ENCODE peak calls at places on chromosomes 6 and 20, in six cellular contexts. One of them, this sample, is unnamed.

GRCh38 chr6:157579467-157580031 is 198.6 kb downstream of the ZDHHC14 start:
- DNase-seq in H1: no peak
- DNase-seq in neuronal stem cell: no peak
- DNase-seq in IMR-90: no peak
- DNase-seq in trophoblast cell: peak
- DNase-seq in mesenchymal stem cell: no peak
- DNase-seq in this sample: no peak

GRCh38 chr20:42635699-42636411 is 553.9 kb downstream of the PTPRT start:
- DNase-seq in neuronal stem cell: no peak
- DNase-seq in mesenchymal stem cell: no peak
- DNase-seq in IMR-90: no peak
- DNase-seq in H1: no peak
- DNase-seq in trophoblast cell: no peak
- DNase-seq in this sample: no peak

GRCh38 chr6:33313105-33313708 is 671 bp downstream of the TAPBP start:
- DNase-seq in IMR-90: peak
- DNase-seq in neuronal stem cell: no peak
- DNase-seq in H1: no peak
- DNase-seq in trophoblast cell: peak
- DNase-seq in mesenchymal stem cell: peak
- DNase-seq in this sample: peak

GRCh38 chr20:3843490-3843889 is 3.1 kb upstream of the MAVS start:
- DNase-seq in IMR-90: peak
- DNase-seq in mesenchymal stem cell: peak
- DNase-seq in H1: no peak
- DNase-seq in trophoblast cell: peak
- DNase-seq in neuronal stem cell: no peak
- DNase-seq in this sample: no peak

GRCh38 chr6:53294095-53294494 is 54.7 kb downstream of the ELOVL5 start:
- DNase-seq in trophoblast cell: no peak
- DNase-seq in mesenchymal stem cell: no peak
- DNase-seq in IMR-90: no peak
- DNase-seq in H1: no peak
- DNase-seq in neuronal stem cell: peak
- DNase-seq in this sample: peak

GRCh38 chr6:25094726-25095125 is 159.0 kb upstream of the RIPOR2 start:
- DNase-seq in H1: no peak
- DNase-seq in mesenchymal stem cell: peak
- DNase-seq in trophoblast cell: no peak
- DNase-seq in IMR-90: no peak
- DNase-seq in neuronal stem cell: no peak
- DNase-seq in this sample: no peak

GRCh38 chr20:45621593-45621992 is 7.9 kb upstream of the WFDC10A start:
- DNase-seq in trophoblast cell: no peak
- DNase-seq in mesenchymal stem cell: no peak
- DNase-seq in H1: no peak
- DNase-seq in IMR-90: no peak
- DNase-seq in neuronal stem cell: no peak
- DNase-seq in this sample: no peak

GRCh38 chr6:7200598-7201443 is 93.1 kb downstream of the RREB1 start:
- DNase-seq in mesenchymal stem cell: no peak
- DNase-seq in trophoblast cell: peak
- DNase-seq in IMR-90: no peak
- DNase-seq in neuronal stem cell: no peak
- DNase-seq in H1: no peak
- DNase-seq in this sample: no peak

GRCh38 chr20:37760322-37760721 is 66.5 kb downstream of the CTNNBL1 start:
- DNase-seq in neuronal stem cell: no peak
- DNase-seq in mesenchymal stem cell: no peak
- DNase-seq in H1: no peak
- DNase-seq in IMR-90: no peak
- DNase-seq in trophoblast cell: no peak
- DNase-seq in this sample: no peak

GRCh38 chr6:68876792-68877493 is 241.9 kb downstream of the ADGRB3 start:
- DNase-seq in mesenchymal stem cell: peak
- DNase-seq in H1: no peak
- DNase-seq in trophoblast cell: peak
- DNase-seq in neuronal stem cell: no peak
- DNase-seq in IMR-90: peak
- DNase-seq in this sample: no peak

GRCh38 chr6:169782966-169783760 is 31.7 kb downstream of the ERMARD start:
- DNase-seq in neuronal stem cell: no peak
- DNase-seq in H1: no peak
- DNase-seq in mesenchymal stem cell: no peak
- DNase-seq in trophoblast cell: no peak
- DNase-seq in IMR-90: no peak
- DNase-seq in this sample: peak

GRCh38 chr6:143064996-143065683 is 4.5 kb downstream of the AIG1 start:
- DNase-seq in neuronal stem cell: no peak
- DNase-seq in mesenchymal stem cell: peak
- DNase-seq in IMR-90: no peak
- DNase-seq in H1: no peak
- DNase-seq in trophoblast cell: peak
- DNase-seq in this sample: no peak

GRCh38 chr6:3209114-3210023 is 18.1 kb downstream of the TUBB2B start:
- DNase-seq in trophoblast cell: peak
- DNase-seq in H1: peak
- DNase-seq in mesenchymal stem cell: peak
- DNase-seq in neuronal stem cell: no peak
- DNase-seq in IMR-90: peak
- DNase-seq in this sample: peak

GRCh38 chr6:16575655-16576054 is 185.6 kb downstream of the ATXN1 start:
- DNase-seq in mesenchymal stem cell: no peak
- DNase-seq in IMR-90: no peak
- DNase-seq in trophoblast cell: no peak
- DNase-seq in neuronal stem cell: no peak
- DNase-seq in H1: no peak
- DNase-seq in this sample: no peak

GRCh38 chr20:51402201-51402600 is 140.3 kb downstream of the NFATC2 start:
- DNase-seq in IMR-90: peak
- DNase-seq in mesenchymal stem cell: peak
- DNase-seq in H1: no peak
- DNase-seq in trophoblast cell: no peak
- DNase-seq in neuronal stem cell: no peak
- DNase-seq in this sample: no peak

GRCh38 chr6:170262481-170263088 is 28.3 kb downstream of the DLL1 start:
- DNase-seq in trophoblast cell: no peak
- DNase-seq in mesenchymal stem cell: no peak
- DNase-seq in neuronal stem cell: no peak
- DNase-seq in H1: no peak
- DNase-seq in IMR-90: no peak
- DNase-seq in this sample: no peak

GRCh38 chr6:122286512-122286911 is 112.9 kb upstream of the HSF2 start:
- DNase-seq in IMR-90: no peak
- DNase-seq in neuronal stem cell: no peak
- DNase-seq in H1: no peak
- DNase-seq in trophoblast cell: no peak
- DNase-seq in mesenchymal stem cell: no peak
- DNase-seq in this sample: no peak

GRCh38 chr6:166675736-166676135 is 48.7 kb upstream of the RPS6KA2 start:
- DNase-seq in trophoblast cell: no peak
- DNase-seq in neuronal stem cell: no peak
- DNase-seq in mesenchymal stem cell: no peak
- DNase-seq in IMR-90: no peak
- DNase-seq in H1: no peak
- DNase-seq in this sample: no peak

GRCh38 chr6:134802426-134803058 is 147.4 kb downstream of the ALDH8A1 start:
- DNase-seq in mesenchymal stem cell: peak
- DNase-seq in IMR-90: peak
- DNase-seq in trophoblast cell: peak
- DNase-seq in neuronal stem cell: no peak
- DNase-seq in H1: no peak
- DNase-seq in this sample: no peak

GRCh38 chr6:21198032-21198640 is 395.4 kb upstream of the SOX4 start:
- DNase-seq in trophoblast cell: no peak
- DNase-seq in neuronal stem cell: no peak
- DNase-seq in mesenchymal stem cell: no peak
- DNase-seq in IMR-90: no peak
- DNase-seq in H1: no peak
- DNase-seq in this sample: no peak

GRCh38 chr20:14142171-14142570 is 146.9 kb downstream of the MACROD2 start:
- DNase-seq in mesenchymal stem cell: peak
- DNase-seq in trophoblast cell: peak
- DNase-seq in neuronal stem cell: peak
- DNase-seq in IMR-90: peak
- DNase-seq in H1: peak
- DNase-seq in this sample: peak

GRCh38 chr6:55953384-55953783 is 78.0 kb upstream of the BMP5 start:
- DNase-seq in neuronal stem cell: no peak
- DNase-seq in H1: no peak
- DNase-seq in IMR-90: peak
- DNase-seq in trophoblast cell: peak
- DNase-seq in mesenchymal stem cell: peak
- DNase-seq in this sample: no peak

DNA sequence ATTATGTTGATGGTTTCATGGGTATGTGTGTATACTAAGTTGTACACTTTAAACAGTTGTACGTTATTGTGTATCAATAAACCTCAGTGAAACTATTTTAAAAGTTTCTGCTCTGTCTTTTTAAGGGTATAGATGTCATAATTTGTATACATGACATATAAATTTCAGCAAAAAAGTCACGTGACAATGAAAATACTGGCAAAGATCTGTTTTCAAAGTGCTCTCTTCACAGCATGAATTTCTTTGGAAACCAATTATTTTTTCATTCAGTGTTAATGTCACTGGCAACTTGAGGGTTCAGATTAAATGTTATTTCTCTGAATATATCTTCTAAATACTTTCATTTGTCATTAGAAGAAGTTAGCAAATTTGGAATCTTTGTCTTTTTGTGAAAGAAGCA is 91.7 kb upstream of the C6orf118 start:
- DNase-seq in trophoblast cell: no peak
- DNase-seq in neuronal stem cell: no peak
- DNase-seq in H1: no peak
- DNase-seq in mesenchymal stem cell: no peak
- DNase-seq in IMR-90: no peak
- DNase-seq in this sample: no peak
- H3K14ac ChIP-seq in trophoblast cell: no peak
- H3K14ac ChIP-seq in neuronal stem cell: no peak
- H3K14ac ChIP-seq in H1: no peak
- H3K14ac ChIP-seq in mesenchymal stem cell: no peak
- H3K14ac ChIP-seq in IMR-90: no peak
- H3K14ac ChIP-seq in this sample: no peak

GRCh38 chr6:142014515-142014914 is 118.2 kb upstream of the GJE1 start:
- DNase-seq in H1: no peak
- DNase-seq in trophoblast cell: peak
- DNase-seq in mesenchymal stem cell: peak
- DNase-seq in IMR-90: peak
- DNase-seq in neuronal stem cell: no peak
- DNase-seq in this sample: no peak
- H3K4ac ChIP-seq in H1: no peak
- H3K4ac ChIP-seq in trophoblast cell: no peak
- H3K4ac ChIP-seq in mesenchymal stem cell: no peak
- H3K4ac ChIP-seq in IMR-90: peak
- H3K4ac ChIP-seq in neuronal stem cell: no peak
- H3K4ac ChIP-seq in this sample: no peak

GRCh38 chr6:152824666-152825065 is 74.1 kb downstream of the VIP start:
- DNase-seq in H1: no peak
- DNase-seq in neuronal stem cell: no peak
- DNase-seq in IMR-90: no peak
- DNase-seq in trophoblast cell: no peak
- DNase-seq in mesenchymal stem cell: no peak
- DNase-seq in this sample: no peak
- H3K14ac ChIP-seq in H1: no peak
- H3K14ac ChIP-seq in neuronal stem cell: no peak
- H3K14ac ChIP-seq in IMR-90: no peak
- H3K14ac ChIP-seq in trophoblast cell: no peak
- H3K14ac ChIP-seq in mesenchymal stem cell: no peak
- H3K14ac ChIP-seq in this sample: no peak

GRCh38 chr20:44532248-44532980 is 10.5 kb upstream of the SERINC3 start:
- DNase-seq in mesenchymal stem cell: no peak
- DNase-seq in IMR-90: no peak
- DNase-seq in trophoblast cell: peak
- DNase-seq in neuronal stem cell: no peak
- DNase-seq in H1: no peak
- DNase-seq in this sample: no peak

GRCh38 chr20:44537993-44538392 is 16.1 kb upstream of the SERINC3 start:
- DNase-seq in mesenchymal stem cell: no peak
- DNase-seq in trophoblast cell: no peak
- DNase-seq in neuronal stem cell: no peak
- DNase-seq in IMR-90: peak
- DNase-seq in H1: no peak
- DNase-seq in this sample: no peak

GRCh38 chr20:44532981-44533331 is 11.1 kb upstream of the SERINC3 start:
- DNase-seq in IMR-90: peak
- DNase-seq in neuronal stem cell: no peak
- DNase-seq in mesenchymal stem cell: peak
- DNase-seq in H1: no peak
- DNase-seq in trophoblast cell: peak
- DNase-seq in this sample: no peak

GRCh38 chr20:44533928-44534327 is 12.1 kb upstream of the SERINC3 start:
- DNase-seq in IMR-90: no peak
- DNase-seq in neuronal stem cell: no peak
- DNase-seq in trophoblast cell: no peak
- DNase-seq in H1: no peak
- DNase-seq in mesenchymal stem cell: no peak
- DNase-seq in this sample: no peak

DNA sequence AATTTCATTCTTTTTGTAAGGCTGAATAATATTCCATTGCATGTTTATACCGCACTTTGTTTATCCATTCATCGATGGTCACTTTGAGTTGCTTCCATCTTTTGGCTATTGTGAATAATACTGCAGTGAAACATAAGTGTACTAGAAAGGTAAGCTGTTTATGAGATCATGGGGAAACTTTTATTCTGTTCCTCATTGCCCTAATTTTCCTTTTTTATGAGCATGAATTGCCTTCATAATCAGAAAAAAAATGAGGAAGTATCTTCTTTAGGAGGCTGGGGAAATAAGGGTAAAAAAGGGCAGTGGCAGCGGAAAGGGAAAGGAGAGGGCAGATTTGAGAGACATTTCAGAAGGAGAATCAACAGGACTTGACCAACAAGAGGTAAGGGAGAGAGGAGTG is 14.3 kb upstream of the SERINC3 start:
- DNase-seq in mesenchymal stem cell: no peak
- DNase-seq in IMR-90: no peak
- DNase-seq in trophoblast cell: no peak
- DNase-seq in H1: no peak
- DNase-seq in neuronal stem cell: no peak
- DNase-seq in this sample: no peak
- H3K4ac ChIP-seq in mesenchymal stem cell: no peak
- H3K4ac ChIP-seq in IMR-90: no peak
- H3K4ac ChIP-seq in trophoblast cell: no peak
- H3K4ac ChIP-seq in H1: no peak
- H3K4ac ChIP-seq in neuronal stem cell: no peak
- H3K4ac ChIP-seq in this sample: no peak